ENCODE peak calls at places on chromosomes 1 and 21, in eight cellular contexts. S is CD4-positive, alpha-beta T cell; U is activated naive CD8-positive, alpha-beta T cell treated with anti-CD3 and anti-CD28 coated beads, Interleukin-2, amount 50 U/mL, for 24 hours; I is AG10803; L is stimulated activated naive CD8-positive, alpha-beta T cell treated with anti-CD3 and anti-CD28 coated beads, Interleukin-15, amount 100 ng/mL, for 72 hours; N is activated T-cell treated with anti-CD3 and anti-CD28 coated beads, Interleukin-2, amount 50 U/mL, for 4 hours; H is LoVo; D is amygdala. J is an unnamed sample.

GRCh38 chr1:3504151-3504822 is 49.8 kb downstream of the ARHGEF16 start:
- DNase-seq in S (no peak), U (no peak), I (peak), L (no peak), N (no peak), H (no peak), D (peak), J (no peak)

GRCh38 chr1:112044745-112045144 is 55.3 kb upstream of the KCND3 start:
- DNase-seq in S (no peak), U (no peak), I (no peak), L (no peak), N (no peak), H (no peak), D (no peak), J (no peak)

GRCh38 chr21:27734146-27734545 is 767.3 kb upstream of the ADAMTS5 start:
- DNase-seq in S (no peak), U (no peak), I (peak), L (no peak), N (no peak), H (no peak), D (no peak), J (no peak)

GRCh38 chr1:211703812-211704566 is 28.6 kb upstream of the NEK2 start:
- DNase-seq in S (no peak), U (no peak), I (no peak), L (no peak), N (no peak), H (no peak), D (peak), J (no peak)

GRCh38 chr1:98793136-98793535 is 131.6 kb downstream of the SNX7 start:
- DNase-seq in S (no peak), U (no peak), I (no peak), L (no peak), N (no peak), H (no peak), D (no peak), J (no peak)

GRCh38 chr1:160834945-160835565 is 27.6 kb downstream of the CD244 start:
- DNase-seq in S (no peak), U (peak), I (peak), L (peak), N (peak), H (peak), D (no peak), J (peak)

GRCh38 chr1:161962094-161962887 is 61.4 kb downstream of the OLFML2B start:
- DNase-seq in S (no peak), U (peak), I (peak), L (peak), N (no peak), H (peak), D (no peak), J (no peak)

GRCh38 chr1:202104073-202104472 is 18.6 kb upstream of the GPR37L1 start:
- DNase-seq in S (no peak), U (no peak), I (no peak), L (no peak), N (no peak), H (peak), D (no peak), J (no peak)

GRCh38 chr1:226512076-226512728 is 36.4 kb upstream of the STUM start:
- DNase-seq in S (no peak), U (no peak), I (no peak), L (no peak), N (no peak), H (peak), D (no peak), J (no peak)

GRCh38 chr1:191696371-191696770 is 461.9 kb upstream of the RGS18 start:
- DNase-seq in S (no peak), U (no peak), I (no peak), L (no peak), N (no peak), H (no peak), D (no peak), J (no peak)

GRCh38 chr1:183235503-183235902 is 49.4 kb downstream of the LAMC2 start:
- DNase-seq in S (no peak), U (no peak), I (no peak), L (no peak), N (no peak), H (no peak), D (no peak), J (no peak)

GRCh38 chr1:17595602-17595925 is 56.1 kb downstream of the ARHGEF10L start:
- DNase-seq in S (no peak), U (no peak), I (no peak), L (no peak), N (no peak), H (no peak), D (no peak), J (no peak)

GRCh38 chr21:28068455-28069358 is 924.0 kb downstream of the LTN1 start:
- DNase-seq in S (no peak), U (no peak), I (no peak), L (no peak), N (no peak), H (no peak), D (no peak), J (peak)

GRCh38 chr1:246794261-246795093 is 70.3 kb downstream of the SCCPDH start:
- DNase-seq in S (no peak), U (no peak), I (peak), L (no peak), N (no peak), H (no peak), D (no peak), J (no peak)

GRCh38 chr21:43864806-43865470 is at the start of gene AGPAT3:
- DNase-seq in S (peak), U (peak), I (peak), L (peak), N (peak), H (peak), D (no peak), J (peak)

GRCh38 chr1:182955596-182956588 is 2.9 kb upstream of the SHCBP1L start:
- DNase-seq in S (no peak), U (no peak), I (peak), L (no peak), N (no peak), H (peak), D (no peak), J (no peak)

GRCh38 chr1:31261916-31262315 is 22.2 kb upstream of the NKAIN1 start:
- DNase-seq in S (no peak), U (no peak), I (no peak), L (no peak), N (no peak), H (no peak), D (no peak), J (no peak)

GRCh38 chr1:174297351-174297750 is 138.0 kb downstream of the RABGAP1L start:
- DNase-seq in S (no peak), U (no peak), I (no peak), L (no peak), N (no peak), H (no peak), D (no peak), J (no peak)

GRCh38 chr1:110612060-110612745 is 6.0 kb upstream of the KCNA2 start:
- DNase-seq in S (no peak), U (no peak), I (no peak), L (no peak), N (no peak), H (no peak), D (no peak), J (peak)

GRCh38 chr21:45386728-45387371 is 18.1 kb upstream of the COL18A1 start:
- DNase-seq in S (no peak), U (no peak), I (peak), L (no peak), N (no peak), H (no peak), D (no peak), J (peak)

GRCh38 chr1:208065862-208066261 is 154.9 kb upstream of the CD34 start:
- DNase-seq in S (no peak), U (no peak), I (peak), L (no peak), N (no peak), H (no peak), D (peak), J (no peak)

GRCh38 chr1:117967472-117967871 is 37.9 kb downstream of the WDR3 start:
- DNase-seq in S (no peak), U (no peak), I (peak), L (no peak), N (no peak), H (no peak), D (peak), J (peak)

GRCh38 chr1:65165269-65166002 is 17.4 kb downstream of the AK4 start:
- DNase-seq in S (no peak), U (no peak), I (no peak), L (no peak), N (no peak), H (no peak), D (no peak), J (no peak)

GRCh38 chr1:18927082-18927653 is 24.8 kb upstream of the ALDH4A1 start:
- DNase-seq in S (no peak), U (no peak), I (no peak), L (no peak), N (peak), H (no peak), D (no peak), J (no peak)

GRCh38 chr1:33314371-33314893 is 6.5 kb downstream of the A3GALT2 start:
- DNase-seq in S (no peak), U (no peak), I (no peak), L (no peak), N (no peak), H (no peak), D (no peak), J (no peak)

GRCh38 chr1:116722016-116722838 is 32.0 kb upstream of the CD2 start:
- DNase-seq in S (no peak), U (no peak), I (no peak), L (no peak), N (no peak), H (peak), D (no peak), J (peak)

GRCh38 chr1:57858740-57859139 is 434.9 kb upstream of the DAB1 start:
- DNase-seq in S (no peak), U (no peak), I (no peak), L (no peak), N (no peak), H (no peak), D (no peak), J (no peak)

GRCh38 chr1:198024782-198025181 is 107.6 kb downstream of the LHX9 start:
- DNase-seq in S (no peak), U (no peak), I (no peak), L (no peak), N (no peak), H (no peak), D (no peak), J (peak)

GRCh38 chr1:71589005-71589404 is 508.2 kb upstream of the ZRANB2 start:
- DNase-seq in S (no peak), U (no peak), I (no peak), L (no peak), N (no peak), H (no peak), D (no peak), J (no peak)

GRCh38 chr1:159821171-159821867 is 5.4 kb upstream of the SLAMF8 start:
- DNase-seq in S (no peak), U (no peak), I (peak), L (no peak), N (no peak), H (no peak), D (peak), J (no peak)

GRCh38 chr1:15953791-15954201 is 22.1 kb downstream of the ZBTB17 start:
- DNase-seq in S (no peak), U (no peak), I (no peak), L (no peak), N (no peak), H (no peak), D (no peak), J (no peak)

GRCh38 chr1:61491497-61491896 is 233.4 kb downstream of the TM2D1 start:
- DNase-seq in S (no peak), U (no peak), I (peak), L (no peak), N (no peak), H (no peak), D (no peak), J (no peak)

GRCh38 chr1:201645956-201646355 is 107.0 kb downstream of the NAV1 start:
- DNase-seq in S (no peak), U (no peak), I (peak), L (no peak), N (no peak), H (no peak), D (no peak), J (no peak)

GRCh38 chr1:41783189-41783639 is 135.5 kb downstream of the HIVEP3 start:
- DNase-seq in S (no peak), U (peak), I (peak), L (peak), N (no peak), H (peak), D (peak), J (peak)

GRCh38 chr1:114122891-114123621 is 30.6 kb downstream of the SYT6 start:
- DNase-seq in S (no peak), U (no peak), I (peak), L (no peak), N (no peak), H (no peak), D (no peak), J (peak)

GRCh38 chr1:192724670-192725069 is 84.2 kb upstream of the RGS2 start:
- DNase-seq in S (no peak), U (no peak), I (peak), L (no peak), N (no peak), H (no peak), D (no peak), J (no peak)

GRCh38 chr21:34526618-34527290 is 14.7 kb upstream of the KCNE1 start:
- DNase-seq in S (no peak), U (peak), I (peak), L (peak), N (peak), H (peak), D (peak), J (peak)

GRCh38 chr1:238336531-238336930 is 445.8 kb upstream of the ZP4 start:
- DNase-seq in S (no peak), U (no peak), I (no peak), L (no peak), N (no peak), H (no peak), D (no peak), J (no peak)